ENCODE peak calls at places on chromosomes 7 and 10, in six cellular contexts. A is COR-L47, S is AG04450, M is fibroblast of pulmonary artery, W is cerebellum, B is activated T-cell treated with anti-CD3 and anti-CD28 coated beads for 24 hours. H is an unnamed sample.

GRCh38 chr10:22712246-22712958 is 2.0 kb downstream of the PIP4K2A start:
- DNase-seq in B (no peak), S (no peak), A (no peak), M (peak), W (no peak), H (no peak)

GRCh38 chr7:29479606-29480200 is 83.9 kb upstream of the PRR15 start:
- DNase-seq in S (no peak), W (no peak), A (no peak), B (no peak), M (peak), H (peak)

GRCh38 chr10:114634607-114634974 is 23.5 kb downstream of the ABLIM1 start:
- DNase-seq in S (peak), M (peak), A (no peak), W (peak), B (no peak), H (peak)

GRCh38 chr7:129959480-129960332 is 6.9 kb upstream of the UBE2H start:
- DNase-seq in S (no peak), M (peak), B (no peak), A (no peak), W (no peak), H (no peak)

GRCh38 chr7:151798851-151799428 is 78.0 kb downstream of the PRKAG2 start:
- DNase-seq in A (no peak), W (peak), M (no peak), B (no peak), S (no peak), H (no peak)

GRCh38 chr10:88800152-88801125 is 2.1 kb upstream of the LIPM start:
- DNase-seq in B (peak), S (peak), W (peak), M (peak), A (no peak), H (no peak)

GRCh38 chr7:91657386-91658120 is 222.9 kb downstream of the MTERF1 start:
- DNase-seq in A (no peak), M (peak), W (no peak), B (no peak), S (no peak), H (no peak)

GRCh38 chr10:31142026-31142425 is 110.4 kb upstream of the ZNF438 start:
- DNase-seq in A (no peak), B (no peak), W (no peak), M (peak), S (no peak), H (no peak)

GRCh38 chr7:135956393-135956792 is 20.8 kb downstream of the MTPN start:
- DNase-seq in A (no peak), M (no peak), W (no peak), S (no peak), B (no peak), H (no peak)

GRCh38 chr7:74206589-74207120 is 3.2 kb upstream of the LAT2 start:
- DNase-seq in A (peak), M (peak), W (peak), S (peak), B (peak), H (peak)

GRCh38 chr7:926061-927030 is 28.1 kb downstream of the ADAP1 start:
- DNase-seq in A (no peak), S (no peak), B (no peak), M (no peak), W (no peak), H (no peak)

GRCh38 chr7:158311791-158312190 is 275.8 kb downstream of the PTPRN2 start:
- DNase-seq in A (no peak), B (no peak), S (no peak), M (no peak), W (no peak), H (no peak)